ENCODE peak calls at places on chromosomes 6 and 20, in eight cellular contexts. T is tibial artery; L is keratinocyte; Z is naive thymus-derived CD8-positive, alpha-beta T cell; G is activated naive CD4-positive, alpha-beta T cell; W is caudate nucleus; Q is T1000; X is WTC11. F is an unnamed sample.

GRCh38 chr6:2658788-2659187 is 91.9 kb downstream of the MYLK4 start:
- DNase-seq in Q (no peak), T (no peak), G (no peak), L (peak), X (no peak), Z (no peak), W (no peak), F (no peak)

GRCh38 chr6:7047966-7048365 is 59.8 kb upstream of the RREB1 start:
- DNase-seq in T (no peak), L (no peak), Z (no peak), X (no peak), W (no peak), Q (no peak), G (no peak), F (no peak)

GRCh38 chr6:4635666-4636065 is 140.5 kb upstream of the CDYL start:
- DNase-seq in W (no peak), Q (no peak), G (no peak), Z (no peak), L (no peak), X (no peak), T (no peak), F (no peak)

GRCh38 chr20:51143652-51144051 is 120.7 kb upstream of the KCNG1 start:
- DNase-seq in T (no peak), L (no peak), G (no peak), X (no peak), W (no peak), Q (no peak), Z (no peak), F (no peak)

GRCh38 chr20:9110365-9110764 is 41.5 kb downstream of the PLCB4 start:
- DNase-seq in T (no peak), W (no peak), Q (no peak), Z (no peak), X (no peak), L (no peak), G (no peak), F (no peak)

GRCh38 chr20:40991181-40991889 is 37.3 kb upstream of the TOP1 start:
- DNase-seq in Q (no peak), Z (no peak), W (no peak), X (no peak), G (no peak), T (peak), L (no peak), F (no peak)

GRCh38 chr6:109783245-109783990 is 92.3 kb downstream of the FIG4 start:
- DNase-seq in X (peak), Z (no peak), L (no peak), T (no peak), Q (no peak), G (no peak), W (no peak), F (no peak)

GRCh38 chr6:1621328-1621701 is 11.6 kb downstream of the FOXC1 start:
- DNase-seq in X (no peak), Z (no peak), G (no peak), T (peak), L (no peak), W (no peak), Q (no peak), F (no peak)

GRCh38 chr20:45066372-45066771 is 34.6 kb downstream of the KCNS1 start:
- DNase-seq in L (no peak), X (no peak), T (no peak), Q (no peak), G (no peak), W (no peak), Z (no peak), F (no peak)

GRCh38 chr6:134394905-134395304 is 77.0 kb upstream of the SGK1 start:
- DNase-seq in G (no peak), T (no peak), X (no peak), Q (no peak), W (no peak), Z (no peak), L (no peak), F (no peak)

GRCh38 chr6:112049051-112049799 is 4.7 kb upstream of the CCN6 start:
- DNase-seq in Z (no peak), L (no peak), G (no peak), Q (no peak), X (no peak), W (no peak), T (no peak), F (no peak)

GRCh38 chr20:36975085-36975829 is 23.7 kb upstream of the SAMHD1 start:
- DNase-seq in Q (no peak), L (no peak), X (no peak), T (no peak), G (peak), W (no peak), Z (peak), F (peak)

GRCh38 chr6:155080876-155081845 is 86.0 kb downstream of the TIAM2 start:
- DNase-seq in T (no peak), X (no peak), G (no peak), Z (no peak), L (no peak), W (no peak), Q (no peak), F (no peak)

GRCh38 chr6:131381694-131382093 is 191.3 kb upstream of the ARG1 start:
- DNase-seq in L (no peak), Q (no peak), X (no peak), W (no peak), Z (no peak), G (no peak), T (no peak), F (no peak)